ENCODE peak calls at places on chromosomes 13 and 19, in eight cellular contexts. Q, W, K, V, F, E, O and N are unnamed samples.

GRCh38 chr19:43811833-43812232 is 9.6 kb upstream of the LYPD5 start:
- DNase-seq in Q (no peak), W (no peak), K (no peak), V (no peak), F (no peak), E (no peak), O (no peak), N (no peak)

GRCh38 chr13:36345438-36346221 is 564 bp downstream of the SPART start:
- DNase-seq in Q (peak; percentile 55), W (peak; percentile 94), K (peak; percentile 87), V (no peak), F (peak; percentile 90), E (peak; percentile 34), O (peak; percentile 24), N (no peak)

GRCh38 chr13:93151277-93151676 is 75.3 kb upstream of the GPC6 start:
- DNase-seq in Q (peak; percentile 61), W (peak; percentile 92), K (peak; percentile 90), V (no peak), F (peak; percentile 34), E (no peak), O (no peak), N (no peak)

GRCh38 chr13:70723732-70724131 is 615.5 kb upstream of the KLHL1 start:
- DNase-seq in Q (no peak), W (no peak), K (peak; percentile 3), V (peak; percentile 31), F (peak; percentile 43), E (no peak), O (no peak), N (peak; percentile 19)

GRCh38 chr19:34131100-34131499 is 41.2 kb upstream of the LSM14A start:
- DNase-seq in Q (no peak), W (no peak), K (no peak), V (no peak), F (peak; percentile 46), E (no peak), O (no peak), N (no peak)

GRCh38 chr13:48749699-48750473 is 96.2 kb downstream of the CYSLTR2 start:
- DNase-seq in Q (peak; percentile 84), W (peak; percentile 95), K (peak; percentile 97), V (no peak), F (peak; percentile 100), E (peak; percentile 10), O (peak; percentile 23), N (no peak)

GRCh38 chr19:2047449-2048103 is 3.5 kb downstream of the MKNK2 start:
- DNase-seq in Q (no peak), W (no peak), K (no peak), V (no peak), F (peak; percentile 64), E (no peak), O (no peak), N (no peak)

GRCh38 chr13:46051958-46052313 is 610 bp downstream of the ZC3H13 start:
- DNase-seq in Q (no peak), W (no peak), K (no peak), V (peak; percentile 9), F (no peak), E (no peak), O (no peak), N (no peak)

GRCh38 chr19:3366761-3367571 is 583 bp downstream of the NFIC start:
- DNase-seq in Q (peak; percentile 57), W (peak; percentile 52), K (no peak), V (no peak), F (peak; percentile 61), E (no peak), O (no peak), N (no peak)

GRCh38 chr13:91400094-91400462 is 1.7 kb downstream of the GPC5 start:
- DNase-seq in Q (no peak), W (no peak), K (no peak), V (no peak), F (no peak), E (no peak), O (no peak), N (no peak)

GRCh38 chr19:16462757-16463250 is 9.0 kb downstream of the EPS15L1 start:
- DNase-seq in Q (no peak), W (no peak), K (peak; percentile 34), V (no peak), F (peak; percentile 50), E (no peak), O (no peak), N (no peak)

GRCh38 chr19:9673912-9674668 is 810 bp downstream of the ZNF562 start:
- DNase-seq in Q (no peak), W (no peak), K (peak; percentile 35), V (no peak), F (peak; percentile 71), E (no peak), O (no peak), N (no peak)

GRCh38 chr13:32669030-32669646 is 82.9 kb downstream of the PDS5B start:
- DNase-seq in Q (peak; percentile 45), W (peak; percentile 74), K (peak; percentile 55), V (peak; percentile 68), F (peak; percentile 77), E (no peak), O (no peak), N (peak; percentile 13)

GRCh38 chr19:45144431-45145269 is 16.1 kb downstream of the NKPD1 start:
- DNase-seq in Q (no peak), W (no peak), K (no peak), V (no peak), F (no peak), E (no peak), O (no peak), N (no peak)

GRCh38 chr13:26664942-26665341 is 95.6 kb downstream of the GPR12 start:
- DNase-seq in Q (no peak), W (no peak), K (no peak), V (no peak), F (no peak), E (no peak), O (no peak), N (no peak)

GRCh38 chr19:3798137-3798536 is 12.0 kb upstream of the MATK start:
- DNase-seq in Q (no peak), W (no peak), K (no peak), V (no peak), F (no peak), E (no peak), O (peak; percentile 21), N (no peak)

GRCh38 chr19:18397242-18398202 is at the start of gene LRRC25:
- DNase-seq in Q (no peak), W (no peak), K (no peak), V (no peak), F (no peak), E (no peak), O (no peak), N (no peak)

GRCh38 chr19:6802336-6803035 is 30.0 kb downstream of the VAV1 start:
- DNase-seq in Q (no peak), W (peak; percentile 23), K (no peak), V (no peak), F (peak; percentile 23), E (no peak), O (peak; percentile 65), N (no peak)

GRCh38 chr19:30026933-30027332 is 84.9 kb downstream of the URI1 start:
- DNase-seq in Q (no peak), W (no peak), K (no peak), V (no peak), F (no peak), E (no peak), O (no peak), N (no peak)

GRCh38 chr19:5099822-5100221 is 130.9 kb downstream of the KDM4B start:
- DNase-seq in Q (no peak), W (no peak), K (no peak), V (no peak), F (no peak), E (no peak), O (no peak), N (no peak)